ENCODE peak calls at places on chromosomes 12 and 14, in eight cellular contexts. M is IMR-90; P is CD4-positive, alpha-beta memory T cell; W is colonic mucosa; H is BE2C; N is CD8-positive, alpha-beta T cell; V is mesenchymal stem cell; D is Peyer's patch. S is an unnamed sample.

GRCh38 chr14:35335388-35336092 is 43.4 kb downstream of the PSMA6 start:
- DNase-seq in M (no peak), P (no peak), W (peak; percentile 97), H (no peak), N (no peak), V (peak; percentile 53), D (no peak), S (no peak)

GRCh38 chr12:104578453-104578852 is 121.7 kb downstream of the CHST11 start:
- DNase-seq in M (peak; percentile 84), P (peak; percentile 32), W (no peak), H (no peak), N (no peak), V (peak; percentile 94), D (no peak), S (no peak)

GRCh38 chr12:123520567-123521474 is 12.7 kb downstream of the RILPL1 start:
- DNase-seq in M (no peak), P (no peak), W (no peak), H (no peak), N (no peak), V (no peak), D (no peak), S (no peak)

GRCh38 chr12:21527451-21528180 is 1.5 kb downstream of the SPX start:
- DNase-seq in M (peak; percentile 18), P (peak; percentile 52), W (peak; percentile 25), H (peak; percentile 75), N (peak; percentile 46), V (peak; percentile 62), D (peak; percentile 47), S (peak; percentile 85)

GRCh38 chr12:113900711-113901110 is 65.4 kb downstream of the RBM19 start:
- DNase-seq in M (no peak), P (no peak), W (no peak), H (no peak), N (no peak), V (no peak), D (no peak), S (no peak)

GRCh38 chr12:125687820-125688219 is 622.6 kb downstream of the AACS start:
- DNase-seq in M (no peak), P (no peak), W (no peak), H (no peak), N (no peak), V (no peak), D (no peak), S (no peak)

GRCh38 chr12:15322164-15323054 is at the start of gene PTPRO:
- DNase-seq in M (no peak), P (no peak), W (no peak), H (peak; percentile 84), N (no peak), V (no peak), D (no peak), S (peak; percentile 77)

GRCh38 chr14:23608454-23608853 is 27.7 kb upstream of the DHRS2 start:
- DNase-seq in M (no peak), P (no peak), W (no peak), H (no peak), N (no peak), V (no peak), D (no peak), S (no peak)

GRCh38 chr12:82645414-82645813 is 41.3 kb upstream of the TMTC2 start:
- DNase-seq in M (no peak), P (no peak), W (no peak), H (no peak), N (no peak), V (no peak), D (no peak), S (no peak)

GRCh38 chr12:121568503-121568902 is 12.3 kb downstream of the KDM2B start:
- DNase-seq in M (no peak), P (no peak), W (no peak), H (no peak), N (no peak), V (no peak), D (no peak), S (no peak)

GRCh38 chr12:46900734-46901463 is 75.1 kb upstream of the SLC38A4 start:
- DNase-seq in M (no peak), P (no peak), W (no peak), H (no peak), N (no peak), V (no peak), D (no peak), S (no peak)

GRCh38 chr12:26987634-26988424 is 26.4 kb downstream of the TM7SF3 start:
- DNase-seq in M (peak; percentile 17), P (no peak), W (no peak), H (no peak), N (no peak), V (peak; percentile 41), D (no peak), S (no peak)

GRCh38 chr14:77189479-77189878 is 7.9 kb downstream of the TMEM63C start:
- DNase-seq in M (no peak), P (no peak), W (no peak), H (no peak), N (no peak), V (no peak), D (no peak), S (no peak)

GRCh38 chr14:22427771-22428228 is 161.2 kb downstream of the DAD1 start:
- DNase-seq in M (peak; percentile 57), P (no peak), W (no peak), H (no peak), N (no peak), V (peak; percentile 93), D (no peak), S (no peak)

GRCh38 chr14:78524766-78525165 is 354.6 kb downstream of the NRXN3 start:
- DNase-seq in M (no peak), P (no peak), W (no peak), H (no peak), N (no peak), V (no peak), D (no peak), S (no peak)

GRCh38 chr14:83342590-83342989 is 1808.9 kb upstream of the SEL1L start:
- DNase-seq in M (no peak), P (no peak), W (peak; percentile 19), H (no peak), N (no peak), V (no peak), D (no peak), S (no peak)
- H3K4me1 ChIP-seq in M (no peaks in the 10 kb centered on the region), P (no peaks in the 10 kb centered on the region), W (no peaks in the 10 kb centered on the region), H (no peaks in the 10 kb centered on the region), N (no peaks in the 10 kb centered on the region), V (no peaks in the 10 kb centered on the region), D (no peaks in the 10 kb centered on the region), S (no peaks in the 10 kb centered on the region)

DNA sequence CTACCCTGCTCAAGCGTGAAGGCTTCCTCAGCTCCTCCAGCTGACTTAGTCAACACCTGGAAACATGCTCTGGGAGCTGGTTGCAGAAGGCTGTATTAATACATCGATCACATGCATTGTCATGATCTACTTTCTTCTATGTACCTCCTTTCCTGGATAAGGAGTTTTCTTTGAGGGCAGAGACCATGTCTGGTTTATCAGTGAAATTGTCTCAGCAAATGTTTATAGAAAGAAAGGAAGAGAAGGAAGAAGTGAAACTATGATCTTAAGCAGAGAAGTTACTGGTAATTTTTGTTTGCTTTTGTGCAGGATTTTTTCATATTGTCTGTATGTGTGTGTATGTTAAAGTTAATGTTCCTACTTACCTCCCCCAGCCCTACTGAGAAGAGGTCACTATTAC is 4.5 kb downstream of the DYRK4 start:
- DNase-seq in M (no peak), P (no peak), W (no peak), H (no peak), N (no peak), V (no peak), D (no peak), S (no peak)
- H3K4me1 ChIP-seq in M (no peaks in the 10 kb centered on the region), P (no peaks in the 10 kb centered on the region), W (peaks cover 6% of the 10 kb centered on the region), H (no peaks in the 10 kb centered on the region), N (no peaks in the 10 kb centered on the region), V (peaks cover 8% of the 10 kb centered on the region), D (no peaks in the 10 kb centered on the region), S (peaks cover 2% of the 10 kb centered on the region)

DNA sequence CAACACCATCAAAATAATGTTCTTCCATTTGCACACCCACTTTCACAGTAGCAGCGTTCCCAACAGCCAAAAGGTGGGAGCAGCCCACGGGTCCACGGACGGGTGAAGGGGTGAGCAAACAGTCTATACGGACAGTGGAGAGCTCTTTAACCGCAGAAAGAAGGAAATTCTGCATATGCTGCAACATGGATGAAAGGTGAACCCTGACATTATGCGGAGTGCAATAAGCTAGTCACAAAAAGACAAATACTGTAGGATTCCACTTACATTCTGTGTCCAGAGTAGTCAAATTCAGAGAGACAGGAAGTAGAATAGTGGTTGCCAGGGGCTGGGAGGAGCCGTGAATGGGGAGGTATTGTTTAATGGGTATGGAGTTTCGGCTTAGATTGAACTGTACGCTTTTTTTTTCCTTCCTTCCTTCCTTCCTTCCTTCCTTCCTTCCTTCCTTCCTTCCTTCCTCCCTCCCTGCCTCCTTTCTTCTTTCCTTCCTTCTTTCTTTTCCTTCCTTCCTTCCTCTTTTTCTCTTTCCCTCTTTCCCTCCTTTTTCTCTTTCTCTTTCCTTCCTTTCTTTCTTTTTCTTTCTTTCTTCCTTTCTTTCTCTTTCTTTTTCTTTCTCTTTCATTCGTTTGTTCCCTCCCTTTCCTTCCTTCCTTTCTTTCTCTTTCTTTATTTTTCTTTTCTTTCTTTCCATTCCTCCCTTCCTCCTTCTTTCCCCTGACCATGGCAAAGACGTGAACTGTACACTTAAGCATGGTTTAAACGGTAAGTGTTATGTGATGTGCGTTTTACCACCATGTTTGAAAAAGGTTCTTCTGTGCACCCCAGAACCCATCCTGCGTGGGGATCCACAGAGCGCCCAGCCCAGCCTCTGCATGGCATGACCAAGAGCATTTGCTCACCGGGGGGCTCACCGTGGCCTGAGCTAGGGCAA is 15.9 kb upstream of the ANKRD9 start:
- DNase-seq in M (peak; percentile 59), P (peak; percentile 69), W (peak; percentile 70), H (no peak), N (peak; percentile 53), V (peak; percentile 82), D (peak; percentile 61), S (no peak)
- H3K4me1 ChIP-seq in M (peaks cover 6% of the 10 kb centered on the region), P (peaks cover 22% of the 10 kb centered on the region), W (peaks cover 16% of the 10 kb centered on the region), H (peaks cover 4% of the 10 kb centered on the region), N (peaks cover 20% of the 10 kb centered on the region), V (peaks cover 12% of the 10 kb centered on the region), D (peaks cover 7% of the 10 kb centered on the region), S (peaks cover 7% of the 10 kb centered on the region)

GRCh38 chr14:91061309-91061887 is 957 bp upstream of the RPS6KA5 start:
- DNase-seq in M (no peak), P (no peak), W (no peak), H (no peak), N (no peak), V (no peak), D (no peak), S (no peak)

GRCh38 chr14:91063119-91063518 is 2.7 kb upstream of the RPS6KA5 start:
- DNase-seq in M (no peak), P (peak; percentile 65), W (no peak), H (no peak), N (no peak), V (no peak), D (no peak), S (no peak)

GRCh38 chr14:91060472-91061308 is at the start of gene RPS6KA5:
- DNase-seq in M (peak; percentile 100), P (peak; percentile 100), W (peak; percentile 100), H (peak; percentile 100), N (peak; percentile 100), V (peak; percentile 100), D (peak; percentile 100), S (peak; percentile 97)

GRCh38 chr14:91065266-91065665 is 4.8 kb upstream of the RPS6KA5 start:
- DNase-seq in M (no peak), P (no peak), W (no peak), H (no peak), N (no peak), V (no peak), D (no peak), S (no peak)

DNA sequence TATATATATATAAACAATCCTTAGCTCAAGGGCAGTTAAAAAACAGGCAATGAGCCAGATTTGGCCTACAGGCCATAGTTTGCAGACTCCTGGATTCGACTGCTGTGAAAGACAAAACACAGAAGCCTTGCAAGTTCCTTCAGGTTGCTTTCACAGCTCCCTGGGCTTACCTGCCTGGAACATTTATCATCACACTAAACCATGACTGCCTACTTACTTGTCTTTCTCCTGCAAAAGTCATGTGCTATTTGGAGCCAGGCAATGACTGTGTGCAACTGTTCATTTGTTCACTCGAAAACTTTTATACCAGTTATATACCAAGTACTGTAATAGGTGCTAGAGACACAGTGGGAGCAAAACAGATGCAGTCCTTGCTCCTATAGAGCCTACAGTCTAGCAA is 2.2 kb upstream of the RPS6KA5 start:
- DNase-seq in M (no peak), P (no peak), W (no peak), H (no peak), N (no peak), V (no peak), D (no peak), S (no peak)
- H3K4me1 ChIP-seq in M (no peaks in the 10 kb centered on the region), P (peaks cover 83% of the 10 kb centered on the region), W (no peaks in the 10 kb centered on the region), H (peaks cover 3% of the 10 kb centered on the region), N (peaks cover 55% of the 10 kb centered on the region), V (peaks cover 2% of the 10 kb centered on the region), D (no peaks in the 10 kb centered on the region), S (no peaks in the 10 kb centered on the region)

S was measured in NT2/D1.